ENCODE peak calls at places on chromosomes 12 and 14, in eight cellular contexts. A is heart left ventricle; Z is IMR-90; I is AG04450; U is A549; N is CD4-positive, alpha-beta T cell; X is fibroblast of lung; H is HCT116. M is an unnamed sample.

GRCh38 chr14:92895352-92895878 is 27.5 kb upstream of the CHGA start:
- DNase-seq in X (no peak), U (no peak), H (no peak), I (no peak), Z (no peak), A (no peak), N (no peak), M (no peak)

GRCh38 chr14:104804481-104805325 is 3.8 kb downstream of the ZBTB42 start:
- DNase-seq in Z (no peak), H (no peak), A (no peak), U (no peak), N (no peak), X (no peak), I (no peak), M (no peak)

GRCh38 chr12:15001733-15002471 is 29.1 kb downstream of the PDE6H start:
- DNase-seq in I (no peak), Z (peak; percentile 21), X (peak; percentile 36), H (no peak), A (peak; percentile 61), U (no peak), N (no peak), M (no peak)

GRCh38 chr14:103143535-103143934 is 20.3 kb downstream of the TNFAIP2 start:
- DNase-seq in X (peak; percentile 60), U (peak; percentile 63), H (no peak), Z (peak; percentile 46), N (no peak), I (no peak), A (no peak), M (no peak)

GRCh38 chr14:61188196-61188595 is 92.9 kb downstream of the TMEM30B start:
- DNase-seq in I (no peak), N (no peak), X (peak; percentile 42), Z (no peak), U (peak; percentile 41), H (no peak), A (peak; percentile 74), M (no peak)

GRCh38 chr12:111596985-111597730 is 2.0 kb downstream of the ATXN2 start:
- DNase-seq in H (peak; percentile 59), X (peak; percentile 62), U (peak; percentile 85), A (no peak), N (peak; percentile 2), Z (peak; percentile 55), I (no peak), M (no peak)

GRCh38 chr12:42968426-42968825 is 378.9 kb upstream of the PRICKLE1 start:
- DNase-seq in N (no peak), A (no peak), H (no peak), U (no peak), X (no peak), Z (peak; percentile 44), I (no peak), M (no peak)

GRCh38 chr12:6563448-6564050 is 4.5 kb downstream of the NOP2 start:
- DNase-seq in I (no peak), H (no peak), N (peak; percentile 59), Z (peak; percentile 40), U (peak; percentile 69), X (no peak), A (no peak), M (peak; percentile 60)

GRCh38 chr12:52067081-52067374 is 2.8 kb upstream of the ATG101 start:
- DNase-seq in X (no peak), A (no peak), H (no peak), U (no peak), I (no peak), N (no peak), Z (no peak), M (no peak)

GRCh38 chr12:6292606-6293005 is 17.9 kb upstream of the PLEKHG6 start:
- DNase-seq in N (no peak), H (no peak), U (peak; percentile 48), Z (peak; percentile 82), I (no peak), X (peak; percentile 89), A (no peak), M (no peak)

GRCh38 chr12:106679576-106679975 is 94.9 kb upstream of the RIC8B start:
- DNase-seq in H (no peak), X (no peak), I (no peak), N (no peak), Z (no peak), U (no peak), A (no peak), M (no peak)

GRCh38 chr12:118013283-118013682 is 3.2 kb upstream of the RFC5 start:
- DNase-seq in X (no peak), U (no peak), I (no peak), H (no peak), N (no peak), Z (no peak), A (no peak), M (no peak)

GRCh38 chr12:118016424-118017264 is at the start of gene RFC5:
- DNase-seq in X (peak; percentile 96), A (peak; percentile 99), I (peak; percentile 89), Z (peak; percentile 93), H (peak; percentile 92), N (peak; percentile 94), U (peak; percentile 98), M (peak; percentile 97)

GRCh38 chr12:118015944-118016343 is 559 bp upstream of the RFC5 start:
- DNase-seq in I (no peak), H (no peak), A (no peak), U (no peak), X (no peak), N (peak; percentile 3), Z (no peak), M (no peak)

GRCh38 chr12:118017926-118018325 is 1.4 kb downstream of the RFC5 start:
- DNase-seq in N (no peak), H (no peak), I (no peak), Z (no peak), X (no peak), A (no peak), U (no peak), M (no peak)

DNA sequence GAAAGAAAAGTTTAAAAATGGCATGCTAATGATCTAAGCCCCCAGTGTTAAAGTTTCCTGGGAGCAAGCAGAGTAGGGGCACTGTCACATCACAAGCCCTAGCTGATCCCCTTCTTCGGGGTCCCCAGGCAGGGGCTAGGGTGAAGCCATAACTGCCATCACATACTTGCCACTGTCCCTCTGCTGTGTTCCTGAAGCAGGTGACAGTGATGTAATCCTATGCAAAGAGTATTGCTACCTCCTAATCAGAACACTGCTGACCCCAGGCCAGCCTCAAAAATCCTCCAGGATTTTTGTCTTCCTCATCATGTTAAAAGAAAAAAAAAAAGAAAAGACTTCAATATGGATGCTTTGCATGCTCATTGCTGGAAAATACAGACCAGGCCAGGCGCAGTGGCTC is 1.2 kb upstream of the RFC5 start:
- DNase-seq in A (no peak), U (no peak), X (no peak), H (no peak), N (no peak), I (no peak), Z (no peak), M (no peak)
- H3K9me3 ChIP-seq in A (no peaks in the 10 kb centered on the region), U (no peaks in the 10 kb centered on the region), X (no peaks in the 10 kb centered on the region), H (no peaks in the 10 kb centered on the region), N (no peaks in the 10 kb centered on the region), I (no peaks in the 10 kb centered on the region), Z (no peaks in the 10 kb centered on the region), M (no peaks in the 10 kb centered on the region)

GRCh38 chr14:27686137-27686536 is 1080.5 kb upstream of the FOXG1 start:
- DNase-seq in A (no peak), N (no peak), U (no peak), Z (no peak), I (no peak), H (no peak), X (no peak), M (no peak)

GRCh38 chr14:27688823-27689444 is 1077.7 kb upstream of the FOXG1 start:
- DNase-seq in N (no peak), H (no peak), I (no peak), X (no peak), Z (no peak), A (no peak), U (no peak), M (no peak)
- H3K9me3 ChIP-seq in N (peaks cover 4% of the 10 kb centered on the region), H (peaks cover 24% of the 10 kb centered on the region), I (peaks cover 3% of the 10 kb centered on the region), X (no peaks in the 10 kb centered on the region), Z (peaks cover 3% of the 10 kb centered on the region), A (no peaks in the 10 kb centered on the region), U (no peaks in the 10 kb centered on the region), M (no peaks in the 10 kb centered on the region)

DNA sequence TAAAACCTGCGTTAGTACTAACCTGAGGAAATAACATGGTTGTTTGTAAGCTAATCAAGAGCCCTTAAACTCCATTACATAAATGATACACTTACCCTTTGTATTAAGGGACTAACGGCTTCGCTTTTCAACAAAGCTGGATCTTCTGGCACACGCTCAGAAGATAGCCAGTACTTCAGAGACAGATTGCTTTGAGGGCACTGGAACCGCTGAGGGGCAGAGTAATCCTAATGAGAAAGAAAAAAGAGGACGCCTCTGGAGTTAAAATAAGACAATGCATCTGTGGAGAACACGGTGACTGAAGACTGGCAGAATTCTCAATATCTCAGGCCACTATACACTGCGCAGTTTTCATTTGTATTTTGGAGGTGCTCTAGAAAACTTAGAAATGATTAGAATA is 1.5 kb upstream of the KTN1 start:
- DNase-seq in A (no peak), H (no peak), U (no peak), Z (no peak), N (no peak), I (no peak), X (no peak), M (no peak)
- H3K9me3 ChIP-seq in A (no peaks in the 10 kb centered on the region), H (no peaks in the 10 kb centered on the region), U (no peaks in the 10 kb centered on the region), Z (no peaks in the 10 kb centered on the region), N (no peaks in the 10 kb centered on the region), I (no peaks in the 10 kb centered on the region), X (no peaks in the 10 kb centered on the region), M (no peaks in the 10 kb centered on the region)

GRCh38 chr14:32905052-32905451 is 33.6 kb upstream of the NPAS3 start:
- DNase-seq in H (no peak), N (no peak), Z (no peak), U (no peak), I (no peak), A (no peak), X (no peak), M (no peak)
- H3K9me3 ChIP-seq in H (no peaks in the 10 kb centered on the region), N (no peaks in the 10 kb centered on the region), Z (no peaks in the 10 kb centered on the region), U (no peaks in the 10 kb centered on the region), I (no peaks in the 10 kb centered on the region), A (no peaks in the 10 kb centered on the region), X (no peaks in the 10 kb centered on the region), M (no peaks in the 10 kb centered on the region)